ENCODE peak calls at places on chromosomes 3 and 15, in six cellular contexts. N is T-helper 1 cell, D is HCEC 1CT, Z is thyroid gland, X is HFFc6, F is NCI-H2081. K is an unnamed sample.

GRCh38 chr3:40504636-40505430 is 1.0 kb upstream of the ZNF620 start:
- DNase-seq in F (no peak), Z (peak), N (no peak), D (peak), X (peak), K (no peak)

GRCh38 chr15:66633346-66633745 is 67.5 kb upstream of the LCTL start:
- DNase-seq in N (no peak), X (no peak), Z (no peak), F (no peak), D (no peak), K (no peak)

GRCh38 chr3:25673738-25674298 is 9.1 kb upstream of the TOP2B start:
- DNase-seq in N (no peak), D (no peak), Z (no peak), X (no peak), F (no peak), K (no peak)

GRCh38 chr3:66012711-66013110 is 26.0 kb downstream of the MAGI1 start:
- DNase-seq in Z (no peak), D (no peak), F (no peak), N (no peak), X (no peak), K (no peak)

GRCh38 chr3:133490468-133491351 is 82.8 kb upstream of the CDV3 start:
- DNase-seq in F (no peak), N (no peak), D (no peak), Z (no peak), X (no peak), K (no peak)

GRCh38 chr15:100929641-100930042 is 10.5 kb downstream of the LRRK1 start:
- DNase-seq in N (no peak), Z (peak), X (no peak), D (no peak), F (peak), K (peak)

GRCh38 chr3:177057768-177058167 is 139.5 kb downstream of the TBL1XR1 start:
- DNase-seq in D (no peak), N (no peak), X (no peak), F (peak), Z (no peak), K (no peak)

GRCh38 chr3:61172684-61173083 is 78.6 kb downstream of the FHIT start:
- DNase-seq in D (no peak), X (no peak), F (no peak), Z (no peak), N (no peak), K (peak)

GRCh38 chr3:24142127-24142526 is 197.0 kb downstream of the NR1D2 start:
- DNase-seq in X (no peak), F (no peak), Z (no peak), D (no peak), N (no peak), K (no peak)

GRCh38 chr15:70023769-70024491 is 73.8 kb downstream of the TLE3 start:
- DNase-seq in X (peak), D (peak), F (peak), N (no peak), Z (peak), K (no peak)

GRCh38 chr15:69489101-69489571 is 36.5 kb downstream of the RPLP1 start:
- DNase-seq in N (no peak), F (no peak), X (no peak), Z (no peak), D (no peak), K (peak)

GRCh38 chr15:29812384-29812694 is 9.9 kb downstream of the TJP1 start:
- DNase-seq in Z (peak), F (no peak), D (peak), N (no peak), X (peak), K (peak)

GRCh38 chr3:186254676-186255665 is 107.1 kb downstream of the DGKG start:
- DNase-seq in Z (no peak), D (no peak), F (no peak), N (no peak), X (no peak), K (no peak)

GRCh38 chr3:160996811-160997210 is 108.3 kb downstream of the B3GALNT1 start:
- DNase-seq in D (no peak), Z (no peak), N (no peak), F (no peak), X (no peak), K (no peak)

GRCh38 chr15:96737408-96737807 is 406.9 kb downstream of the NR2F2 start:
- DNase-seq in F (no peak), Z (no peak), D (no peak), X (no peak), N (no peak), K (no peak)

GRCh38 chr3:23806322-23807160 is 786 bp downstream of the UBE2E1 start:
- DNase-seq in F (peak), N (peak), D (peak), Z (peak), X (no peak), K (peak)

GRCh38 chr15:61390138-61390537 is 161.0 kb upstream of the RORA start:
- DNase-seq in D (no peak), Z (no peak), N (no peak), F (no peak), X (no peak), K (no peak)

GRCh38 chr3:51799879-51800757 is 21.1 kb upstream of the IQCF6 start:
- DNase-seq in Z (no peak), F (peak), N (no peak), X (peak), D (peak), K (no peak)

GRCh38 chr15:50137330-50137761 is 18.3 kb upstream of the ATP8B4 start:
- DNase-seq in X (peak), Z (no peak), D (peak), N (no peak), F (no peak), K (peak)

GRCh38 chr3:94887056-94887455 is 824.2 kb downstream of the NSUN3 start:
- DNase-seq in D (no peak), F (no peak), N (no peak), Z (no peak), X (no peak), K (no peak)

GRCh38 chr3:123432832-123433523 is 15.9 kb downstream of the ADCY5 start:
- DNase-seq in N (no peak), X (no peak), F (no peak), Z (no peak), D (no peak), K (no peak)

GRCh38 chr3:134302674-134303073 is 52.0 kb upstream of the RYK start:
- DNase-seq in D (no peak), N (no peak), Z (no peak), F (no peak), X (no peak), K (no peak)

GRCh38 chr15:76217029-76217866 is 94.0 kb downstream of the ETFA start:
- DNase-seq in N (no peak), D (no peak), F (no peak), Z (no peak), X (peak), K (no peak)

GRCh38 chr3:85208650-85209049 is 249.9 kb downstream of the CADM2 start:
- DNase-seq in N (no peak), Z (no peak), D (no peak), F (no peak), X (no peak), K (no peak)

GRCh38 chr3:85721409-85722145 is 762.8 kb downstream of the CADM2 start:
- DNase-seq in F (no peak), X (no peak), N (no peak), D (no peak), Z (no peak), K (no peak)

GRCh38 chr15:77838595-77838994 is 205.9 kb upstream of the LINGO1 start:
- DNase-seq in Z (no peak), N (no peak), D (no peak), F (no peak), X (no peak), K (peak)

GRCh38 chr3:108473711-108474110 is 36.7 kb downstream of the MYH15 start:
- DNase-seq in Z (no peak), F (no peak), X (no peak), N (no peak), D (no peak), K (peak)

GRCh38 chr15:94460624-94461023 is 229.3 kb downstream of the MCTP2 start:
- DNase-seq in F (no peak), D (no peak), X (no peak), N (no peak), Z (no peak), K (no peak)

GRCh38 chr3:32873491-32874130 is 55.8 kb downstream of the TRIM71 start:
- DNase-seq in X (no peak), N (no peak), F (no peak), D (no peak), Z (peak), K (no peak)

GRCh38 chr15:65087411-65087810 is 10.9 kb downstream of the KBTBD13 start:
- DNase-seq in D (no peak), N (no peak), X (no peak), Z (peak), F (no peak), K (no peak)

GRCh38 chr3:80788914-80789313 is 972.5 kb downstream of the GBE1 start:
- DNase-seq in F (no peak), N (no peak), D (no peak), X (no peak), Z (no peak), K (no peak)

GRCh38 chr3:174051191-174051590 is 653.6 kb downstream of the NLGN1 start:
- DNase-seq in Z (no peak), N (no peak), D (no peak), X (no peak), F (no peak), K (no peak)